ENCODE peak calls at places on chromosomes 11 and 22, in six cellular contexts. I is heart right ventricle, Z is spleen, P is body of pancreas, W is left ventricle myocardium inferior, U is Peyer's patch. H is an unnamed sample. For H3K27me3 and H3K4me1, the result is how much of the 10 kb centered on the place peaks cover.

GRCh38 chr11:93089474-93090102 is 108.2 kb downstream of the SLC36A4 start:
- DNase-seq in W (no peak), P (peak), Z (no peak), U (no peak), I (no peak), H (peak)

GRCh38 chr22:49044091-49044490 is 783.6 kb downstream of the BRD1 start:
- DNase-seq in P (no peak), Z (no peak), I (no peak), U (no peak), W (no peak), H (no peak)

GRCh38 chr11:911031-911889 is 650 bp upstream of the CHID1 start:
- DNase-seq in P (peak), W (peak), I (peak), Z (peak), U (peak), H (peak)

GRCh38 chr22:20966883-20967696 is at the start of gene AIFM3:
- DNase-seq in U (no peak), P (no peak), Z (peak), I (no peak), W (no peak), H (no peak)

GRCh38 chr11:91859666-91860065 is 365.0 kb upstream of the FAT3 start:
- DNase-seq in P (no peak), W (no peak), I (no peak), Z (no peak), U (no peak), H (peak)

GRCh38 chr11:1501421-1502167 is 15.0 kb upstream of the MOB2 start:
- DNase-seq in W (peak), Z (peak), I (no peak), P (no peak), U (no peak), H (no peak)

GRCh38 chr11:78860720-78861422 is 286.2 kb upstream of the NARS2 start:
- DNase-seq in P (no peak), U (no peak), I (no peak), Z (no peak), W (no peak), H (no peak)

GRCh38 chr11:109422755-109423113 is 744 bp downstream of the C11orf87 start:
- DNase-seq in W (no peak), P (no peak), I (peak), U (no peak), Z (no peak), H (peak)

GRCh38 chr11:2540521-2541320 is 95.9 kb downstream of the KCNQ1 start:
- DNase-seq in I (no peak), P (peak), Z (peak), W (peak), U (peak), H (no peak)

GRCh38 chr11:68432874-68433273 is 27.7 kb upstream of the PPP6R3 start:
- DNase-seq in U (no peak), P (no peak), W (peak), I (peak), Z (no peak), H (no peak)

GRCh38 chr11:1773131-1773510 is 9.4 kb upstream of the CTSD start:
- DNase-seq in W (no peak), Z (peak), P (no peak), U (peak), I (no peak), H (no peak)

GRCh38 chr22:45181766-45182165 is 18.0 kb downstream of the NUP50 start:
- DNase-seq in Z (no peak), P (no peak), W (no peak), I (no peak), U (no peak), H (no peak)

GRCh38 chr11:21514298-21514697 is 678.6 kb upstream of the ANO5 start:
- DNase-seq in I (no peak), U (no peak), Z (no peak), W (no peak), P (peak), H (peak)

GRCh38 chr11:40787243-40787642 is 672.2 kb downstream of the LRRC4C start:
- DNase-seq in Z (no peak), I (no peak), P (no peak), W (no peak), U (no peak), H (no peak)

GRCh38 chr11:94767701-94768601 is at the start of gene AMOTL1:
- DNase-seq in U (peak), W (peak), Z (peak), I (peak), P (peak), H (peak)

GRCh38 chr11:82533628-82534353 is 199.9 kb downstream of the FAM181B start:
- DNase-seq in Z (no peak), P (no peak), U (no peak), W (no peak), I (no peak), H (peak)

GRCh38 chr11:94133752-94134151 is 5.1 kb downstream of the PANX1 start:
- DNase-seq in Z (no peak), U (no peak), I (no peak), W (peak), P (no peak), H (no peak)

GRCh38 chr11:17747131-17747955 is 12.8 kb downstream of the KCNC1 start:
- DNase-seq in W (no peak), I (no peak), P (no peak), U (no peak), Z (peak), H (no peak)

GRCh38 chr11:124978316-124978715 is 24.3 kb downstream of the CCDC15 start:
- DNase-seq in W (no peak), P (no peak), Z (no peak), I (no peak), U (no peak), H (no peak)

GRCh38 chr11:87326594-87326993 is 288.9 kb downstream of the TMEM135 start:
- DNase-seq in P (no peak), U (no peak), I (no peak), Z (no peak), W (no peak), H (no peak)

GRCh38 chr11:83292709-83293435 is 6.7 kb upstream of the CCDC90B start:
- DNase-seq in P (peak), W (no peak), U (no peak), I (no peak), Z (no peak), H (peak)

GRCh38 chr11:70270877-70271634 is 566 bp downstream of the PPFIA1 start:
- DNase-seq in U (peak), Z (peak), I (peak), W (peak), P (peak), H (no peak)

GRCh38 chr11:111298466-111299110 is at the start of gene POU2AF3:
- DNase-seq in U (no peak), I (peak), W (no peak), P (no peak), Z (peak), H (no peak)

GRCh38 chr11:8928981-8929615 is 3.6 kb downstream of the C11orf16 start:
- DNase-seq in U (no peak), I (no peak), P (no peak), Z (no peak), W (no peak), H (peak)

GRCh38 chr22:37496651-37497599 is 10.7 kb upstream of the MFNG start:
- DNase-seq in W (no peak), P (no peak), Z (no peak), I (no peak), U (no peak), H (peak)

GRCh38 chr11:121654506-121655480 is 202.0 kb upstream of the SORL1-AS1 start:
- DNase-seq in P (no peak), I (no peak), W (no peak), U (no peak), Z (no peak), H (peak)

GRCh38 chr22:22061085-22062077 is 78.8 kb upstream of the TOP3B start:
- DNase-seq in Z (no peak), P (peak), W (peak), U (no peak), I (no peak), H (no peak)
- H3K27me3 ChIP-seq in Z (under half), P (under half), W (half or more), U (under half), I (under half), H (under half)

GRCh38 chr11:31903225-31904074 is 92.3 kb upstream of the PAX6 start:
- DNase-seq in Z (no peak), P (no peak), I (peak), U (no peak), W (peak), H (no peak)

GRCh38 chr11:31902706-31903105 is 91.6 kb upstream of the PAX6 start:
- DNase-seq in W (no peak), I (no peak), P (no peak), Z (no peak), U (no peak), H (no peak)
- H3K4me1 ChIP-seq in W (under half), I (under half), P (under half), Z (under half), U (under half), H (under half)

GRCh38 chr11:123030517-123030916 is 31.4 kb downstream of the HSPA8 start:
- DNase-seq in U (no peak), Z (no peak), W (no peak), P (no peak), I (no peak), H (no peak)

GRCh38 chr11:123034587-123034986 is 27.3 kb downstream of the HSPA8 start:
- DNase-seq in P (no peak), U (no peak), Z (no peak), I (no peak), W (no peak), H (no peak)

GRCh38 chr11:123035831-123036230 is 26.1 kb downstream of the HSPA8 start:
- DNase-seq in W (no peak), I (no peak), U (no peak), Z (no peak), P (no peak), H (no peak)

GRCh38 chr11:123033895-123034294 is 28.0 kb downstream of the HSPA8 start:
- DNase-seq in Z (no peak), I (no peak), W (no peak), U (no peak), P (no peak), H (no peak)
- TF ChIP-seq CTCF in Z (no peak), I (peak), W (peak), U (no peak), P (no peak), H (peak)

DNA sequence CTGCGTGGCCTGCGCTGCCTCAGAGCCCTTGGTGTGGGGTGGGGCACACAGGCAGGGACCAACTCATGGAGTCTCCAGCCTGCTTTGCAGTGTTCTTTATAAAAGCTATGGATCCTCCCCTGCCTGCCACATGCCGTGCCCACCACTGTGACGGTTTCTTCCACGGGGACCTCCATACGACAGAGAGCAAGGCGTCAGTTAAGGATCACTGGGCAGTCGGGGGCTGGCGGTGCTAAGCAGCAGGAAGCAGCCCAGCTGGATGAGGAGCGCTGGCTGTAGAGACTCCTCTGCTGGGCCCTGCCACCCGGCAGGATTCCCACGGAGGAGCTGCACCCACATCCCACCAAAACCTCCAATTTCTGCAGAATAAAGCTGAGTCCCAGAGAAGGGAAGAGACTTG is 23.1 kb upstream of the EFCAB6 start:
- DNase-seq in I (no peak), W (no peak), P (no peak), U (no peak), Z (no peak), H (no peak)
- H3K27me3 ChIP-seq in I (under half), W (under half), P (under half), U (under half), Z (under half), H (under half)

DNA sequence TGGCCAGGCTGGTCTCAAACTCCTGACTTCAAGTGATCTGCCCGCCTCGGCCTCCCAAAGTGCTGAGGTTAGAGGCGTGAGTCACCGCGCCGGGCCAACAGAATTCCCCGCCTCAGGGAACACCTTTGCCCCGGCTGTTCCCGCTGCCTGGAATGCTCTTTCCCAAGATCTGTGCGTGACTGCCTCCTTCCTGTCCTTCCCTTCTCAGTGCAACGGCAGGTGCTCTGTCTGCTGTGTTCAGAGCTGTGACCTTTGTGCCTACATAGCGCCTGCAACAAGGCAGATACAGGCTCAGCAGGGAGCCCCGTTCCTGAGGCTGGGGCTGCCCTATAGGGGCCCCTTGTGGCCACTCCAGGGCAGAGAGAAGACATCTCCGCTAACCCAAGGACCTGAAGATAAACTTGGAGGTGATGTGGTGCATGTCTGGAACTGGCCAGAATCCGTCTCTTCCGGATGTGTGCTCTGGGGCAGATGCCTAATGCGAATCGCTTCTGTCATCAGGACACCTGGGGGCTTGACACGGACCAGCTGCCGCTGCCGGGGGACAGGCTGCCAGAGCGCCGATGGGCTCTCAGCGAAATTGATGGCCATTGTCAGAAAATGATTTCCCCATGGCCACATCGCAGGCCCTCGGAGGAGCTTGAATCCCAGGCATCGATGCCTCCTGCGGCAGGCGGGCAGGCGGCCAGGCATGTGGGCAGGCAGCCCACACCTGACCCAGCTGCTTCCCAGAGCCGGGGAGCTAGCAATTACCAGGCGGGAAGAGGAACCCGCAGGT is 43.5 kb upstream of the TCF20 start:
- DNase-seq in W (peak), I (peak), U (peak), P (peak), Z (no peak), H (peak)
- H3K4me1 ChIP-seq in W (under half), I (under half), U (under half), P (under half), Z (under half), H (under half)

DNA sequence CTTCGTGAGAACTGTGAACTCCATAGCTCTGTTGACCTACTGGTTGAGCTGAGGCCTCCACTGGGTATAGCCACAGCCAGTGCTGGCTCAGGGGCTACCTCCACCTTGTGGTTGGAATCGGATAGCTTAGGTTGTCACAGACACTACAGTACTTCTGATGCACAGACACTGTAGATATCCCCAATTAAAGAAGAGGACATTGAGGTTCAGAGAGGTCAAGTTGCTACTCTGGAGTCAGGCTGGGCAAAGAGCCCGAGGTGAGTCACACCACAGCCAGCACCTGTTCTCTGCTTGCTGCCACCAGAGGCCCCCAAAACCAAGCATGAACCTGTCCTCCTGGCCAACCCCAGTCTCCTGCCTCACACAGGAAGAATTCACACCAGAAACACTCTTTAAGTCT is 5.4 kb downstream of the UFD1 start:
- DNase-seq in U (no peak), I (no peak), Z (no peak), P (no peak), W (no peak), H (no peak)
- TF ChIP-seq CTCF in U (no peak), I (no peak), Z (no peak), P (no peak), W (no peak), H (peak)

GRCh38 chr11:59264736-59265135 is 52.0 kb upstream of the MPEG1 start:
- DNase-seq in I (no peak), U (no peak), P (no peak), W (no peak), Z (no peak), H (no peak)
- H3K27me3 ChIP-seq in I (under half), U (under half), P (under half), W (under half), Z (under half), H (under half)

DNA sequence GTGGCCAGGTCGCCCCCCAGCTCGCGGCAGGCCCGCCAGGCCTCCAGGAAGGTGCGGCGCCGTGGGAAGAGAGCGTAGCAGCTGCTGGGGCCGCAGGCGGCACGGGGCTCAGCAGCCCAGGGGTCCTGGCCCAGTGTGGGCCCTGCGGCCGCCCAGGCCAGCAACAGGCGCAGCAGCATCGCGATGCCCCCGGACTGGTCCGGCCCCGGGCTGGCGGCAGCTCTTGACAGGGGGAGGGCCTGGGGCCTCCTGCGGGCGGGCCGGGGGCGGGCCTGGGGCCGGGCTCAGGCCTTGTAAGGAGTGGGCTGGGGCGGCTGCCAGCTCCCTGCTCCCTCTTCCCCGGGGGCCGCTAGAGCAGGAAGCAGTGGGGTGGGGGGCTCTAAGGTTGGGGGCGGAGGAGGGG is at the start of gene CD248:
- DNase-seq in Z (peak), P (no peak), U (peak), I (peak), W (peak), H (no peak)
- H3K4me1 ChIP-seq in Z (half or more), P (under half), U (under half), I (under half), W (half or more), H (under half)

DNA sequence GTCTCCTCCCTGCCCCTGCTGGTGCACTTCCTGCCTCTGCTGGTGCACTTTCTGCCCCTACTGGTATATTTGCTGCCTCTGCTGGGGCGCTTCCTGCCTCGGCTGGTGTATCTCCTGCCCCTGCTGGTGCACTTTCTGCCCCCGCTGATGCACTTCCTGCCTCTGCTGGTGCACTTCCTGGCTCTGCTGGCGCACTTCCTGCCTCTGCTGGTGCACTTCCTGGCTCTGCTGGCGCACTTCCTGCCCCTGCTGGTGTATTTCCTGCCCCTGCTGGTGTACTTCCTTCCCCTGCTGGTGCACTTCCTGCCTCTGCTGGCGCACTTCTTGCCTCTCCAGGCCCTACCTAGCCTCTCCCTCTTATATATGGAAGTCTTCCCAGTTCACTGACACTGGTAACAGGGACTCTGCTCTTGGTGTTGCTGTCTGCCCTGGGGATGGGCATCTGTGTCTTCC is 10.1 kb downstream of the MTFP1 start:
- DNase-seq in I (no peak), Z (peak), P (peak), U (peak), W (no peak), H (no peak)
- TF ChIP-seq CTCF in I (no peak), Z (peak), P (no peak), U (no peak), W (no peak), H (peak)

DNA sequence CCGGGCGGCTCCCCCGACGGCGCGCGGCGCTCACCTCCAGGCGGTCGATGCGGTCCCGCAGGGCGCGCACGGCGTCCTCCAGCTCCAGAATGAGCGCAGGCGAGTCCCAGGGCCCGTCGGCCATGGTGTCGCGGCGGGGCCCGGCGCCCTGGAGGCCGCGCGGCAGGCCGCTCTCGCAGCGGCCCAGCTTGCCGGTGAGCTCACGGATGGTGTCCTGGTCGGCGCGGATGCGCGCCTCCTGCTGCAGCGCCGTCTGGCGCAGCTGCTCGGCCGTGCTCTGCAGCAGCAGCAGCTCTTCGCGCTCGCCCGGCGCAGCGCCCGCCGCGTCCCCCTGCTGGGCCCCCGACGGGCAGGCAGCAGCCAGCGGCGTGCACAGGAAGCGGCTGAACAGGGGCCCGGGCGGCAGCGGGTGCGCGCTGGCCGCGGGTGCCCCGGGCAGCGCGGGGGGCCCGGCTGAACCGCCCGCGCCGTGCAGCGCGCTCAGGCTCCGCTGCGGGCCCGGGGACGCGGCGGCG is 570 bp downstream of the NPTXR start:
- DNase-seq in U (peak), Z (peak), P (peak), W (peak), I (peak), H (peak)
- H3K27me3 ChIP-seq in U (under half), Z (under half), P (under half), W (under half), I (under half), H (half or more)

H was measured in foreskin keratinocyte.